ENCODE peak calls at places on chromosomes 2 and 18, in eight cellular contexts. P is brain microvascular endothelial cell, Z is K562, T is psoas muscle, R is keratinocyte, L is heart left ventricle, C is tibial artery, M is HL-60. E is an unnamed sample.

GRCh38 chr18:25223211-25223610 is 128.8 kb downstream of the ZNF521 start:
- DNase-seq in R (no peak), C (no peak), L (no peak), Z (peak; percentile 77), T (no peak), M (no peak), P (no peak), E (no peak)

GRCh38 chr2:29570539-29570938 is 350.8 kb downstream of the ALK start:
- DNase-seq in L (no peak), Z (no peak), P (no peak), M (no peak), R (no peak), C (no peak), T (no peak), E (no peak)

GRCh38 chr2:156430978-156431358 is 5.2 kb upstream of the GPD2 start:
- DNase-seq in L (no peak), P (no peak), M (peak; percentile 39), T (no peak), R (no peak), Z (peak; percentile 45), C (no peak), E (peak; percentile 45)

GRCh38 chr2:8098476-8098875 is 583.4 kb upstream of the ID2 start:
- DNase-seq in P (no peak), C (no peak), T (no peak), M (no peak), L (no peak), R (no peak), Z (no peak), E (no peak)

GRCh38 chr18:46716336-46716735 is 40.5 kb downstream of the ST8SIA5 start:
- DNase-seq in P (no peak), C (no peak), T (no peak), R (no peak), L (no peak), Z (no peak), M (no peak), E (no peak)

GRCh38 chr18:8779251-8779650 is 73.9 kb downstream of the MTCL1 start:
- DNase-seq in L (no peak), T (no peak), P (no peak), Z (no peak), R (no peak), C (no peak), M (no peak), E (no peak)

GRCh38 chr18:3624818-3625716 is 175.1 kb downstream of the TGIF1 start:
- DNase-seq in C (peak; percentile 72), L (no peak), P (peak; percentile 96), Z (peak; percentile 59), T (peak; percentile 35), M (no peak), R (peak; percentile 77), E (peak; percentile 96)

GRCh38 chr18:12686100-12686499 is 16.4 kb downstream of the CEP76 start:
- DNase-seq in L (no peak), C (no peak), T (no peak), P (peak; percentile 23), R (no peak), M (no peak), Z (no peak), E (no peak)

GRCh38 chr18:55124078-55124477 is 164.8 kb upstream of the CCDC68 start:
- DNase-seq in R (no peak), P (peak; percentile 91), M (no peak), L (peak; percentile 35), T (no peak), Z (no peak), C (no peak), E (no peak)

GRCh38 chr2:82748653-82749052 is 1710.4 kb downstream of the SUCLG1 start:
- DNase-seq in L (no peak), Z (no peak), R (no peak), M (no peak), T (no peak), P (no peak), C (no peak), E (no peak)

GRCh38 chr2:151650456-151650855 is 83.8 kb downstream of the NEB start:
- DNase-seq in M (no peak), C (no peak), R (no peak), T (no peak), L (no peak), Z (no peak), P (no peak), E (no peak)

GRCh38 chr2:197251576-197251975 is 59.0 kb downstream of the ANKRD44 start:
- DNase-seq in M (no peak), L (no peak), R (no peak), P (no peak), T (no peak), Z (no peak), C (no peak), E (no peak)

GRCh38 chr2:19362094-19362649 is 3.7 kb upstream of the OSR1 start:
- DNase-seq in P (no peak), T (no peak), L (no peak), M (no peak), R (no peak), C (no peak), Z (no peak), E (no peak)

GRCh38 chr18:46555724-46556123 is 101.3 kb downstream of the LOXHD1 start:
- DNase-seq in Z (peak; percentile 54), T (no peak), L (peak; percentile 55), M (no peak), C (no peak), P (no peak), R (no peak), E (no peak)

GRCh38 chr18:36829362-36830140 is 624 bp downstream of the KIAA1328 start:
- DNase-seq in Z (no peak), M (no peak), T (no peak), R (no peak), P (no peak), L (no peak), C (no peak), E (no peak)

GRCh38 chr2:174694196-174694878 is 69.9 kb downstream of the CHRNA1 start:
- DNase-seq in M (no peak), L (no peak), R (no peak), C (no peak), T (no peak), P (no peak), Z (no peak), E (no peak)

GRCh38 chr2:174692256-174692830 is 71.9 kb downstream of the CHRNA1 start:
- DNase-seq in Z (no peak), P (no peak), C (no peak), M (no peak), R (no peak), T (no peak), L (no peak), E (no peak)

GRCh38 chr2:174691203-174691779 is 73.0 kb downstream of the CHRNA1 start:
- DNase-seq in C (no peak), L (no peak), T (no peak), P (no peak), Z (no peak), R (no peak), M (no peak), E (no peak)

GRCh38 chr2:174694920-174695319 is 69.4 kb downstream of the CHRNA1 start:
- DNase-seq in C (no peak), R (no peak), L (no peak), P (no peak), T (no peak), M (no peak), Z (no peak), E (no peak)

GRCh38 chr2:174693344-174693743 is 70.9 kb downstream of the CHRNA1 start:
- DNase-seq in M (no peak), T (no peak), C (no peak), P (no peak), L (no peak), R (no peak), Z (no peak), E (no peak)
- TF ChIP-seq CTCF in M (no peak), T (no peak), C (no peak), P (no peak), L (no peak), R (no peak), Z (peak; percentile 16), E (no peak)

GRCh38 chr2:65438137-65438899 is 5.9 kb upstream of the SPRED2 start:
- DNase-seq in R (no peak), P (no peak), L (no peak), T (no peak), C (no peak), Z (no peak), M (no peak), E (no peak)
- H3K27me3 ChIP-seq in R (no peaks in the 10 kb centered on the region), P (no peaks in the 10 kb centered on the region), L (peaks cover 4% of the 10 kb centered on the region), T (no peaks in the 10 kb centered on the region), C (no peaks in the 10 kb centered on the region), Z (no peaks in the 10 kb centered on the region), M (no peaks in the 10 kb centered on the region), E (no peaks in the 10 kb centered on the region)

GRCh38 chr2:14642499-14642898 is 10.0 kb downstream of the LRATD1 start:
- DNase-seq in T (no peak), L (no peak), C (no peak), Z (peak; percentile 16), P (no peak), R (no peak), M (no peak), E (no peak)
- TF ChIP-seq CTCF in T (no peak), L (no peak), C (no peak), Z (peak; percentile 8), P (no peak), R (peak; percentile 5), M (no peak), E (peak; percentile 15)

DNA sequence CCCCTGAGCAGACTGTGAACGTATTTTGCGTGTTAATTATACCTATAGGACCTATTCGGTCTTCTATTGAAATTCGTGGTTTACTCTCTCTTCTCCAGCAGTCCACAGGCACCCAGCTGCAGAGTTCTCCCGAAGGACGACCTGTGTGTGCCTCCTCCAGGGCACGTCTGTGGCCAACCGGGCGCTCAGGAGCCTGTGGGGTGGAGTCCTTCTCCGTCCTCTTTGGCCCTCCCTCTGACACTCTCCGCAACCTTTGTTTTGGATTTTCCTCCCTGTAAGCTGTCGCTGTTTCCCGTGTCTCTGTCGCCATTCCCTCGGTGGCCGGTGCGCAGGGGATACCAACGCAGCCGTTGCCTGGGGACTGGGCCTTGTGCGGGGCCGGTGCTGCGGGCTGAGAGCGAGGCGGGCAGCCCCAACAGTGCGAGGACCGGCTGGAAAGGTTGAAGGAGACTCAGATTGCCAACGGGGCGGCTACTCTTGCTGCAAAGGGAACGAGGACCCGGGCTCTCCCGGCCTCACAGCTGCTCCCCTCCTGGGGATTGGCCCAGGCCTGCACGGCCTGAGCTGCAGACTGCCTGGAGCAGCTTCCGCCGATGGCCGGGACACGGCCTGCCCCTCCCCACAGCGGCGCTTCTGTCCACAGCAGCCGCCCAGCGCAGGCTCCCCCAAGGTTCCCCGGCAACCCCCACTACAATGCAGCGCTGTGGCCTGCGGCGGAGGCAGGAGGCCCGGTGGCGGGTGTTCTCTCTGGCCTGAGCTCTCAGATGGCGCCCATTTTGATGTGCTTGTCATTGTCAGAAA is 221.0 kb downstream of the MTX2 start:
- DNase-seq in C (no peak), P (no peak), M (no peak), Z (peak; percentile 21), T (peak; percentile 52), R (no peak), L (peak; percentile 71), E (no peak)
- H3K27me3 ChIP-seq in C (no peaks in the 10 kb centered on the region), P (no peaks in the 10 kb centered on the region), M (peaks cover 21% of the 10 kb centered on the region), Z (no peaks in the 10 kb centered on the region), T (no peaks in the 10 kb centered on the region), R (no peaks in the 10 kb centered on the region), L (peaks cover 7% of the 10 kb centered on the region), E (no peaks in the 10 kb centered on the region)

E was measured in kidney epithelial cell.